ENCODE peak calls at places on chromosome X, in five cellular contexts. W is suprapubic skin, K is heart left ventricle, L is stomach, U is GM12878. F is an unnamed sample.

GRCh38 chrX:119028733-119029110 is 44.1 kb upstream of the CT47C1 start:
- DNase-seq in U (no peak), K (no peak), W (no peak), L (no peak), F (no peak)

GRCh38 chrX:40966204-40966820 is 118.9 kb upstream of the USP9X start:
- DNase-seq in U (no peak), K (no peak), L (no peak), W (no peak), F (no peak)

GRCh38 chrX:81377329-81377728 is 175.4 kb downstream of the SH3BGRL start:
- DNase-seq in K (no peak), L (no peak), U (no peak), W (no peak), F (no peak)

GRCh38 chrX:16479206-16479869 is 170.6 kb upstream of the S100G start:
- DNase-seq in L (no peak), W (no peak), K (no peak), U (no peak), F (no peak)

GRCh38 chrX:119067023-119067739 is 5.6 kb upstream of the CT47C1 start:
- DNase-seq in U (no peak), L (peak; percentile 57), W (no peak), K (no peak), F (peak; percentile 16)

GRCh38 chrX:44876076-44876475 is 3.1 kb downstream of the KDM6A start:
- DNase-seq in U (no peak), K (no peak), W (no peak), L (no peak), F (no peak)

GRCh38 chrX:135185795-135186443 is 14.7 kb upstream of the CT55 start:
- DNase-seq in U (peak; percentile 11), L (no peak), W (no peak), K (no peak), F (peak; percentile 34)

GRCh38 chrX:131588995-131589394 is 45.1 kb downstream of the OR13H1 start:
- DNase-seq in W (no peak), U (no peak), K (no peak), L (no peak), F (no peak)

GRCh38 chrX:30280428-30280827 is 28.8 kb downstream of the NR0B1 start:
- DNase-seq in U (no peak), L (no peak), K (no peak), W (no peak), F (no peak)

GRCh38 chrX:110403839-110404238 is 45.2 kb downstream of the RTL9 start:
- DNase-seq in K (no peak), L (no peak), U (no peak), W (no peak), F (no peak)

GRCh38 chrX:33149085-33149484 is 62.3 kb downstream of the DMD start:
- DNase-seq in W (no peak), K (no peak), L (no peak), U (no peak), F (no peak)

GRCh38 chrX:40108084-40108958 is 10.6 kb upstream of the BCOR start:
- DNase-seq in U (no peak), W (no peak), L (peak; percentile 68), K (no peak), F (peak; percentile 12)

GRCh38 chrX:1468250-1468772 is 15.6 kb upstream of the ASMTL start:
- DNase-seq in W (no peak), L (peak; percentile 50), K (peak; percentile 54), U (peak; percentile 83), F (no peak)

GRCh38 chrX:129833153-129834004 is 10.3 kb downstream of the ZDHHC9 start:
- DNase-seq in W (no peak), U (no peak), L (no peak), K (no peak), F (no peak)

GRCh38 chrX:689983-690382 is 59.4 kb downstream of the SHOX start:
- DNase-seq in L (no peak), W (no peak), K (no peak), U (no peak), F (no peak)

GRCh38 chrX:122596998-122597397 is 587.1 kb upstream of the GRIA3 start:
- DNase-seq in W (no peak), K (no peak), U (no peak), L (no peak), F (no peak)

GRCh38 chrX:118698516-118699247 is 28.7 kb upstream of the IL13RA1 start:
- DNase-seq in L (no peak), U (no peak), W (no peak), K (no peak), F (no peak)

GRCh38 chrX:131577433-131577832 is 33.6 kb downstream of the OR13H1 start:
- DNase-seq in W (no peak), L (no peak), U (no peak), K (no peak), F (no peak)

GRCh38 chrX:104156630-104157529 is at the start of gene SLC25A53:
- DNase-seq in U (peak; percentile 69), L (peak; percentile 75), K (peak; percentile 78), W (peak; percentile 86), F (peak; percentile 63)

GRCh38 chrX:111165902-111166301 is 69.9 kb downstream of the PAK3 start:
- DNase-seq in K (no peak), L (no peak), W (no peak), U (no peak), F (no peak)

GRCh38 chrX:142977128-142977914 is 48.4 kb upstream of the SPANXN4 start:
- DNase-seq in K (no peak), L (no peak), W (no peak), U (peak; percentile 78), F (no peak)

GRCh38 chrX:11887175-11887574 is 129.1 kb downstream of the MSL3 start:
- DNase-seq in L (no peak), W (no peak), K (no peak), U (no peak), F (no peak)

GRCh38 chrX:54044877-54045328 is 630 bp upstream of the PHF8 start:
- DNase-seq in W (no peak), L (no peak), U (peak; percentile 4), K (no peak), F (no peak)
- TF ChIP-seq POLR2A in W (no peak), L (no peak), U (peak; percentile 59), K (no peak), F (no peak)

DNA sequence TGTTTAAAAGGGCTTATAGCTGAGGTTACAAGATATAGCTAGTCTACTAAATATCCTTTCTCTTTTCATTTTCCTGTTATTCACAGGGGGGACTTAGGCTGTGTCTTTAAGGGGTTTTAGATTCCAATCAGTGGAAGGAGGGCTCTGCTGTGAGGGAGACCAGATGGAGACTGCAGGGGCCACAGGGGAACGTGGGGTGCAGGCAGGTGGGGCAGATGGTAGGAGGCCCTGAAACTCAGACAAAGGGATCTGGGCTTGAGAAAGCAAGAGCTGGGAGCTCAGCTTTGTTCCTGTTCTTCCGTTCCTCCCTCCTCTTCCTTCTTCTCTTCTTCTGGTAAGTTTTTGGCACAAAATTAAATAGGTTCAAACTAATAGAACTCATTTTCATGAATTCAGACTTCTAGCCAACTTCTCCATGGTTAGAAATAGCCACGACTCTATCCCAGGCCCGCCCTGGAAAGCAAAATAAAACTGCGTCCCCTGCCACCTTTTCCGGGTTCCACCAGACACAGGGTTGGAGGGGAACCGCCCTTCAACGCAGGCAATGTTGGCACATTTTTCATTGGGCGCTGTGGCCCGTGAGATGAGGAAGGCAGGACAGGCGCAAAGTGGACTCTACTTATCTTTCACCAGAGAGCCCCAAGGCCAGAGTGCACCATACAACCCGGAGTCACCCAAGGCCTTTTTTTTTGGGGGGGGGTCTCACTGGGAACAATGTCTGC is 3.5 kb upstream of the TMSB4X start:
- DNase-seq in U (no peak), W (peak; percentile 72), K (peak; percentile 60), L (peak; percentile 79), F (no peak)
- H3K4me1 ChIP-seq in U (peaks cover 11% of the 10 kb centered on the region), W (peaks cover 8% of the 10 kb centered on the region), K (peaks cover 28% of the 10 kb centered on the region), L (peaks cover 10% of the 10 kb centered on the region), F (no peaks in the 10 kb centered on the region)

GRCh38 chrX:49878834-49879655 is at the start of gene USP27X:
- DNase-seq in W (peak; percentile 82), K (peak; percentile 85), U (peak; percentile 27), L (peak; percentile 81), F (peak; percentile 66)
- TF ChIP-seq POLR2A in W (no peak), K (peak; percentile 51), U (peak; percentile 58), L (no peak), F (peak; percentile 68)

GRCh38 chrX:10118530-10118929 is 38.2 kb upstream of the CLCN4 start:
- DNase-seq in U (no peak), K (no peak), W (no peak), L (no peak), F (no peak)
- H3K4me1 ChIP-seq in U (peaks cover 31% of the 10 kb centered on the region), K (peaks cover 18% of the 10 kb centered on the region), W (no peaks in the 10 kb centered on the region), L (peaks cover 31% of the 10 kb centered on the region), F (no peaks in the 10 kb centered on the region)

DNA sequence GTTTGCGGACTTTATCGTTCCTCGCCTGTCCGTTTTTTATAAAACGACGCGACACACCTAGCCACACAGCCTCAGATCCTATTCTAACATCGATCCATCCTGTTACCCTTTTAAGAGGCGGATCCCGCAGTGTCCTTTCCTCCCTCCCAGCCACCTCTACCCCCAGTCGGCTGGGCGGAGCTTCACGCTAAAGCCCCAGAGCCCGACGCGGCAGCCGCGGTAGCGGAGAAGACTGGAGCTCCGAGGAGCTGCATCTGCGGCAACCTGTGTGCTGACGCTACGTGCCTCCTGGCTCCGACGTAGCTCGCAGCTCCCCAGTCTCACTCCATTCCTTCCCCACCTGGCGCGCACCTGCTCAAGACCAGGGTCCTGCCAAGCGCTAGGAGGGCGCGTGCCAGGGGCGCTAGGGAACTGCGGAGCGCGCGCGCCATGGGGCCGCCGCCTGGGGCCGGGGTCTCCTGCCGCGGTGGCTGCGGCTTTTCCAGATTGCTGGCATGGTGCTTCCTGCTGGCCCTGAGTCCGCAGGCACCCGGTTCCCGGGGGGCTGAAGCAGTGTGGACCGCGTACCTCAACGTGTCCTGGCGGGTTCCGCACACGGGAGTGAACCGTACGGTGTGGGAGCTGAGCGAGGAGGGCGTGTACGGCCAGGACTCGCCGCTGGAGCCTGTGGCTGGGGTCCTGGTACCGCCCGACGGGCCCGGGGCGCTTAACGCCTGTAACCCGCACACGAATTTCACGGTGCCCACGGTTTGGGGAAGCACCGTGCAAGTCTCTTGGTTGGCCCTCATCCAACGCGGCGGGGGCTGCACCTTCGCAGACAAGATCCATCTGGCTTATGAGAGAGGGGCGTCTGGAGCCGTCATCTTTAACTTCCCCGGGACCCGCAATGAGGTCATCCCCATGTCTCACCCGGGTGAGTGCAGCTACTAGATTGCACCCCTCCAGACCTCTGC is at the start of gene RNF128:
- DNase-seq in U (no peak), W (peak; percentile 58), L (peak; percentile 72), K (no peak), F (peak; percentile 43)
- TF ChIP-seq POLR2A in U (no peak), W (no peak), L (no peak), K (no peak), F (peak; percentile 46)

GRCh38 chrX:37786666-37787337 is 6.9 kb downstream of the CYBB start:
- DNase-seq in L (no peak), U (peak; percentile 54), K (no peak), W (no peak), F (no peak)
- H3K4me1 ChIP-seq in L (no peaks in the 10 kb centered on the region), U (no peaks in the 10 kb centered on the region), K (no peaks in the 10 kb centered on the region), W (no peaks in the 10 kb centered on the region), F (no peaks in the 10 kb centered on the region)

GRCh38 chrX:66002832-66003680 is 36.8 kb downstream of the VSIG4 start:
- DNase-seq in W (no peak), K (no peak), U (peak; percentile 48), L (no peak), F (no peak)

GRCh38 chrX:65999563-66000148 is 40.2 kb downstream of the VSIG4 start:
- DNase-seq in L (no peak), W (no peak), K (no peak), U (no peak), F (no peak)

GRCh38 chrX:66000628-66001275 is 39.1 kb downstream of the VSIG4 start:
- DNase-seq in U (no peak), L (no peak), W (no peak), K (no peak), F (no peak)

GRCh38 chrX:66000178-66000577 is 39.7 kb downstream of the VSIG4 start:
- DNase-seq in U (no peak), K (no peak), L (no peak), W (no peak), F (no peak)

GRCh38 chrX:66001596-66001995 is 38.3 kb downstream of the VSIG4 start:
- DNase-seq in W (no peak), U (no peak), K (no peak), L (no peak), F (no peak)
- TF ChIP-seq POLR2A in W (no peak), U (no peak), K (no peak), L (no peak), F (no peak)